ENCODE peak calls at places on chromosome 19, in six cellular contexts. Y, W, B, O, Z and A are unnamed samples.

GRCh38 chr19:42089191-42089750 is 13.3 kb downstream of the ZNF574 start:
- DNase-seq in B (no peak), Y (no peak), Z (no peak), W (no peak), O (no peak), A (no peak)

GRCh38 chr19:34232566-34233481 is 21.5 kb upstream of the GARRE1 start:
- DNase-seq in Z (no peak), B (peak), O (peak), W (peak), Y (no peak), A (no peak)

GRCh38 chr19:46495789-46496099 is at the start of gene PNMA8B:
- DNase-seq in O (no peak), B (peak), Y (no peak), W (peak), Z (no peak), A (no peak)

GRCh38 chr19:343451-343931 is 1.1 kb downstream of the MIER2 start:
- DNase-seq in B (no peak), Z (no peak), O (no peak), Y (no peak), W (no peak), A (no peak)

GRCh38 chr19:48510421-48511268 is 990 bp downstream of the LMTK3 start:
- DNase-seq in W (peak), Y (peak), O (peak), Z (peak), B (peak), A (no peak)

GRCh38 chr19:46904114-46905060 is 43.6 kb downstream of the ARHGAP35 start:
- DNase-seq in Y (no peak), O (no peak), Z (no peak), B (peak), W (peak), A (no peak)

GRCh38 chr19:41956621-41957020 is 2.5 kb downstream of the RABAC1 start:
- DNase-seq in Y (no peak), Z (no peak), B (no peak), W (no peak), O (no peak), A (no peak)

GRCh38 chr19:43572172-43572588 is 3.1 kb downstream of the XRCC1 start:
- DNase-seq in Y (no peak), Z (no peak), B (no peak), W (no peak), O (peak), A (no peak)

GRCh38 chr19:48645652-48646191 is at the start of gene CA11:
- DNase-seq in Y (no peak), Z (no peak), W (no peak), B (no peak), O (peak), A (no peak)

GRCh38 chr19:13644648-13645047 is 119.7 kb upstream of the MRI1 start:
- DNase-seq in Z (no peak), O (no peak), Y (no peak), B (no peak), W (no peak), A (no peak)

GRCh38 chr19:38742906-38743305 is 1.4 kb downstream of the CAPN12 start:
- DNase-seq in B (no peak), W (no peak), O (no peak), Z (no peak), Y (no peak), A (no peak)

GRCh38 chr19:53903055-53903680 is 5.9 kb upstream of the CACNG7 start:
- DNase-seq in O (peak), B (no peak), W (no peak), Z (peak), Y (peak), A (no peak)

GRCh38 chr19:33622809-33623511 is 1.2 kb downstream of the CHST8 start:
- DNase-seq in O (no peak), Z (no peak), Y (no peak), B (no peak), W (no peak), A (no peak)